ENCODE peak calls at places on chromosomes 12 and 14, in five cellular contexts. One of them, this sample, is unnamed.

GRCh38 chr14:23483216-23483854 is 13.8 kb downstream of the NGDN start:
- DNase-seq in HS-27A: no peak
- DNase-seq in M059J: no peak
- DNase-seq in stimulated activated CD4-positive, alpha-beta T cell treated with anti-CD3 and anti-CD28 coated beads, Interleukin-4, amount 100 ng/mL, for 48 hours: peak; percentile 11
- DNase-seq in NCI-H2029: peak; percentile 99
- DNase-seq in this sample: peak; percentile 51

GRCh38 chr12:110269622-110270124 is 11.4 kb upstream of the ATP2A2 start:
- DNase-seq in M059J: peak; percentile 86
- DNase-seq in stimulated activated CD4-positive, alpha-beta T cell treated with anti-CD3 and anti-CD28 coated beads, Interleukin-4, amount 100 ng/mL, for 48 hours: no peak
- DNase-seq in HS-27A: peak; percentile 77
- DNase-seq in NCI-H2029: no peak
- DNase-seq in this sample: peak; percentile 83

GRCh38 chr12:130765186-130765659 is 49.1 kb upstream of the RIMBP2 start:
- DNase-seq in NCI-H2029: no peak
- DNase-seq in stimulated activated CD4-positive, alpha-beta T cell treated with anti-CD3 and anti-CD28 coated beads, Interleukin-4, amount 100 ng/mL, for 48 hours: no peak
- DNase-seq in M059J: peak; percentile 2
- DNase-seq in HS-27A: no peak
- DNase-seq in this sample: peak; percentile 28

GRCh38 chr14:33938131-33938949 is 12.5 kb downstream of the EGLN3 start:
- DNase-seq in NCI-H2029: peak; percentile 100
- DNase-seq in stimulated activated CD4-positive, alpha-beta T cell treated with anti-CD3 and anti-CD28 coated beads, Interleukin-4, amount 100 ng/mL, for 48 hours: no peak
- DNase-seq in HS-27A: no peak
- DNase-seq in M059J: peak; percentile 89
- DNase-seq in this sample: no peak

GRCh38 chr12:106974525-106974924 is 12.4 kb downstream of the MTERF2 start:
- DNase-seq in NCI-H2029: peak; percentile 61
- DNase-seq in M059J: no peak
- DNase-seq in HS-27A: no peak
- DNase-seq in stimulated activated CD4-positive, alpha-beta T cell treated with anti-CD3 and anti-CD28 coated beads, Interleukin-4, amount 100 ng/mL, for 48 hours: no peak
- DNase-seq in this sample: no peak

GRCh38 chr12:44372259-44372658 is 503.9 kb downstream of the NELL2 start:
- DNase-seq in NCI-H2029: no peak
- DNase-seq in HS-27A: no peak
- DNase-seq in stimulated activated CD4-positive, alpha-beta T cell treated with anti-CD3 and anti-CD28 coated beads, Interleukin-4, amount 100 ng/mL, for 48 hours: no peak
- DNase-seq in M059J: peak; percentile 64
- DNase-seq in this sample: peak; percentile 65

GRCh38 chr12:52175411-52176350 is 16.1 kb downstream of the KRT80 start:
- DNase-seq in M059J: no peak
- DNase-seq in HS-27A: no peak
- DNase-seq in stimulated activated CD4-positive, alpha-beta T cell treated with anti-CD3 and anti-CD28 coated beads, Interleukin-4, amount 100 ng/mL, for 48 hours: no peak
- DNase-seq in NCI-H2029: peak; percentile 39
- DNase-seq in this sample: no peak

GRCh38 chr14:84228702-84229101 is 1301.2 kb upstream of the FLRT2 start:
- DNase-seq in M059J: no peak
- DNase-seq in NCI-H2029: no peak
- DNase-seq in stimulated activated CD4-positive, alpha-beta T cell treated with anti-CD3 and anti-CD28 coated beads, Interleukin-4, amount 100 ng/mL, for 48 hours: no peak
- DNase-seq in HS-27A: no peak
- DNase-seq in this sample: no peak

GRCh38 chr14:75244121-75244520 is 34.5 kb upstream of the FOS start:
- DNase-seq in M059J: no peak
- DNase-seq in stimulated activated CD4-positive, alpha-beta T cell treated with anti-CD3 and anti-CD28 coated beads, Interleukin-4, amount 100 ng/mL, for 48 hours: no peak
- DNase-seq in HS-27A: no peak
- DNase-seq in NCI-H2029: no peak
- DNase-seq in this sample: no peak

GRCh38 chr12:109695961-109696461 is 17.6 kb upstream of the FAM222A start:
- DNase-seq in M059J: peak; percentile 36
- DNase-seq in HS-27A: no peak
- DNase-seq in NCI-H2029: no peak
- DNase-seq in stimulated activated CD4-positive, alpha-beta T cell treated with anti-CD3 and anti-CD28 coated beads, Interleukin-4, amount 100 ng/mL, for 48 hours: no peak
- DNase-seq in this sample: no peak

GRCh38 chr14:71050227-71050823 is 143.1 kb downstream of the PCNX1 start:
- DNase-seq in HS-27A: no peak
- DNase-seq in NCI-H2029: no peak
- DNase-seq in stimulated activated CD4-positive, alpha-beta T cell treated with anti-CD3 and anti-CD28 coated beads, Interleukin-4, amount 100 ng/mL, for 48 hours: no peak
- DNase-seq in M059J: peak; percentile 9
- DNase-seq in this sample: peak; percentile 52

This sample was measured in ELR.